ENCODE peak calls at places on chromosomes 11 and 22, in five cellular contexts. One of them, this sample, is unnamed.
A peak's percentile ranks its signal among the peaks of the same experiment; 100 is the strongest.

GRCh38 chr11:34151916-34152845 is 46.8 kb downstream of the NAT10 start:
- DNase-seq in HepG2: no peak
- DNase-seq in H1: no peak
- DNase-seq in GM12878: no peak
- DNase-seq in K562: no peak
- DNase-seq in this sample: no peak

GRCh38 chr11:64675417-64676252 is 47.4 kb downstream of the NRXN2 start:
- DNase-seq in HepG2: no peak
- DNase-seq in H1: no peak
- DNase-seq in GM12878: no peak
- DNase-seq in K562: no peak
- DNase-seq in this sample: peak; percentile 64

GRCh38 chr11:83355406-83355805 is 69.2 kb upstream of the CCDC90B start:
- DNase-seq in HepG2: no peak
- DNase-seq in H1: no peak
- DNase-seq in GM12878: no peak
- DNase-seq in K562: no peak
- DNase-seq in this sample: no peak

GRCh38 chr11:70471254-70471653 is 72.9 kb downstream of the CTTN start:
- DNase-seq in HepG2: no peak
- DNase-seq in H1: peak; percentile 69
- DNase-seq in GM12878: no peak
- DNase-seq in K562: peak; percentile 80
- DNase-seq in this sample: peak; percentile 51

GRCh38 chr22:21069375-21069774 is 23.6 kb downstream of the LRRC74B start:
- DNase-seq in HepG2: no peak
- DNase-seq in H1: no peak
- DNase-seq in GM12878: no peak
- DNase-seq in K562: no peak
- DNase-seq in this sample: no peak

GRCh38 chr11:74739546-74740270 is 8.5 kb upstream of the CHRDL2 start:
- DNase-seq in HepG2: peak; percentile 69
- DNase-seq in H1: no peak
- DNase-seq in GM12878: no peak
- DNase-seq in K562: peak; percentile 78
- DNase-seq in this sample: peak; percentile 87

GRCh38 chr22:39098026-39098425 is 982 bp downstream of the APOBEC3H start:
- DNase-seq in HepG2: no peak
- DNase-seq in H1: no peak
- DNase-seq in GM12878: peak; percentile 76
- DNase-seq in K562: no peak
- DNase-seq in this sample: no peak

GRCh38 chr11:209275-210121 is 2.0 kb downstream of the RIC8A start:
- DNase-seq in HepG2: no peak
- DNase-seq in H1: no peak
- DNase-seq in GM12878: no peak
- DNase-seq in K562: no peak
- DNase-seq in this sample: peak; percentile 28

GRCh38 chr11:44150395-44150794 is 54.9 kb downstream of the EXT2 start:
- DNase-seq in HepG2: no peak
- DNase-seq in H1: no peak
- DNase-seq in GM12878: no peak
- DNase-seq in K562: no peak
- DNase-seq in this sample: no peak

GRCh38 chr11:47980093-47980906 is at the start of gene PTPRJ:
- DNase-seq in HepG2: no peak
- DNase-seq in H1: peak; percentile 74
- DNase-seq in GM12878: no peak
- DNase-seq in K562: peak; percentile 75
- DNase-seq in this sample: peak; percentile 73

GRCh38 chr11:133072858-133073582 is 459.3 kb downstream of the OPCML start:
- DNase-seq in HepG2: no peak
- DNase-seq in H1: no peak
- DNase-seq in GM12878: no peak
- DNase-seq in K562: no peak
- DNase-seq in this sample: no peak
- TF ChIP-seq HDAC2 in HepG2: no peak
- TF ChIP-seq HDAC2 in H1: no peak
- TF ChIP-seq HDAC2 in GM12878: no peak
- TF ChIP-seq HDAC2 in K562: no peak
- TF ChIP-seq HDAC2 in this sample: no peak

GRCh38 chr11:17745032-17745772 is 10.6 kb downstream of the KCNC1 start:
- DNase-seq in HepG2: no peak
- DNase-seq in H1: no peak
- DNase-seq in GM12878: no peak
- DNase-seq in K562: no peak
- DNase-seq in this sample: no peak
- TF ChIP-seq HDAC2 in HepG2: no peak
- TF ChIP-seq HDAC2 in H1: no peak
- TF ChIP-seq HDAC2 in GM12878: no peak
- TF ChIP-seq HDAC2 in K562: no peak
- TF ChIP-seq HDAC2 in this sample: no peak

GRCh38 chr22:43826142-43827093 is 14.3 kb upstream of the EFCAB6 start:
- DNase-seq in HepG2: no peak
- DNase-seq in H1: peak; percentile 43
- DNase-seq in GM12878: no peak
- DNase-seq in K562: no peak
- DNase-seq in this sample: peak; percentile 46
- TF ChIP-seq HDAC2 in HepG2: no peak
- TF ChIP-seq HDAC2 in H1: no peak
- TF ChIP-seq HDAC2 in GM12878: no peak
- TF ChIP-seq HDAC2 in K562: no peak
- TF ChIP-seq HDAC2 in this sample: no peak

DNA sequence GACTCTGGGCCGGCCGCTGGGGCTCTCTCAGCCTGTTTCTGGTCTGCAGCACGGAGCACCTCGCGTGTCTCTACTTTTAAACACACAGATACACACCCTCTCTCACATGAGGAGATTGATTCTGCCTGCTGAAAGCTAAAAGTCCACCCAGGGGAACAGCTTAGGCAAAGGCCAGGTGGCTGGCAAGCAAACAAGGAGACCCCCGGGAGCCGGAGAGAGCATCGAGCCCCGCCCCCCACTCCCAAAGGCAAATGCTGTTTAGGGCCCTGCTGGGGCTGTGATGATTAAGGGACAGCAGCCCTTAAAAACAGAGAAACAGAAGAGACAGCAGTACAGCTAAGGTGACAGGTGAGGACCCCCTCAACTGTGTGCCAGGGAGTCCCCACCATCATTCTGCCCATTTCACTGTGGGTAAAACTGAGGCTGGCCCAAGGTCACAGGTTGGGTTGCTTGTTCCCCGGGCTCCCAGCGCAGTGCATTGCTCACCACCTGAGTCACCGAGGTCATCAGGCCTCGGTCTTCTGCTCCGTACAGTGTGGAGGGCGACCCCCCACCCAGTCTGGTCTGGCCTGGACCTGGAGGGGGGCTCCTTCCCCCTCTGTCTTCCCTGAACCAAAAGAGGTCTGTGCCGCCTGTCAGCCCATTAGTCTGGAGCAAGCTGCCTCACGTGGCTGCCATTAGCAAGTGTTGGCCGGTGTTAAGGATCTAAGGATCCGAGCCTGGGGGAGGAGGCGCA is 6.9 kb downstream of the CABP7 start:
- DNase-seq in HepG2: no peak
- DNase-seq in H1: no peak
- DNase-seq in GM12878: no peak
- DNase-seq in K562: no peak
- DNase-seq in this sample: no peak
- TF ChIP-seq HDAC2 in HepG2: no peak
- TF ChIP-seq HDAC2 in H1: peak; percentile 83
- TF ChIP-seq HDAC2 in GM12878: no peak
- TF ChIP-seq HDAC2 in K562: no peak
- TF ChIP-seq HDAC2 in this sample: no peak

DNA sequence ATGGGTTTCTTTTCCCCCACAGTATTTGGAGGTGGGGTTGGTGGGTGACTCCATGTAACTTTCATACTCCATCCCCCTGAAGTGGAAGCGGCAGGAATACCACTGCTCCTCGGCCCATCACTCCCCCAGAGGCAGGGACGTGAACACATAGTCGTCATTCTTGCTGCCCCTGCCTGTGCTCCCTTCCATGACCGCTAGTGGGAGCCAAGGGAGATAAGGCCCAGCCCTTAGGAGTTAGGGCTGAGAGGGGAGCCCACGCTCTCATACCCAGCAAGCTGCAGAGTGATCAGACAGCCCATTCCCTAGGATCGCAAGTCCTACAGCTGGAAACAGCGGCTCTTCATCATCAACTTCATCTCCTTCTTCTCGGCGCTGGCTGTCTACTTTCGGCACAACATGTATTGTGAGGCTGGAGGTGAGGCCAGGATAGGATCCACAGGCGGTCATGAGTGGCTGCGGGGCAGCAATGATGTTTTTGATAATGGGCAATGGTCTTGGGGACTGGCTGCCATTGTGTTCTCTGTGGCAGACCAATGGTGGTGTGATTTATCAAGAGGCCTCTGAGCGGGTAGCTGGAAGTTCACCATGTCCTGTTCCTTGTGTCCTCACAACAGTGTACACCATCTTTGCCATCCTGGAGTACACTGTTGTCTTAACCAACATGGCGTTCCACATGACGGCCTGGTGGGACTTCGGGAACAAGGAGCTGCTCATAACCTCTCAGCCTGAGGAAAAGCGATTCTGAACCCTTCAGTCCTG is 15.9 kb downstream of the RHOG start:
- DNase-seq in HepG2: peak; percentile 69
- DNase-seq in H1: peak; percentile 96
- DNase-seq in GM12878: no peak
- DNase-seq in K562: peak; percentile 96
- DNase-seq in this sample: peak; percentile 81
- TF ChIP-seq HDAC2 in HepG2: no peak
- TF ChIP-seq HDAC2 in H1: no peak
- TF ChIP-seq HDAC2 in GM12878: no peak
- TF ChIP-seq HDAC2 in K562: peak; percentile 37
- TF ChIP-seq HDAC2 in this sample: no peak

GRCh38 chr11:93122535-93122934 is 75.3 kb downstream of the SLC36A4 start:
- DNase-seq in HepG2: no peak
- DNase-seq in H1: no peak
- DNase-seq in GM12878: no peak
- DNase-seq in K562: no peak
- DNase-seq in this sample: no peak

GRCh38 chr11:93128574-93128973 is 69.2 kb downstream of the SLC36A4 start:
- DNase-seq in HepG2: no peak
- DNase-seq in H1: no peak
- DNase-seq in GM12878: no peak
- DNase-seq in K562: no peak
- DNase-seq in this sample: no peak

GRCh38 chr11:93117578-93117964 is 80.2 kb downstream of the SLC36A4 start:
- DNase-seq in HepG2: no peak
- DNase-seq in H1: no peak
- DNase-seq in GM12878: no peak
- DNase-seq in K562: no peak
- DNase-seq in this sample: no peak

GRCh38 chr11:93123351-93123898 is 74.4 kb downstream of the SLC36A4 start:
- DNase-seq in HepG2: no peak
- DNase-seq in H1: no peak
- DNase-seq in GM12878: no peak
- DNase-seq in K562: peak; percentile 30
- DNase-seq in this sample: no peak
- TF ChIP-seq HDAC2 in HepG2: no peak
- TF ChIP-seq HDAC2 in H1: no peak
- TF ChIP-seq HDAC2 in GM12878: no peak
- TF ChIP-seq HDAC2 in K562: no peak
- TF ChIP-seq HDAC2 in this sample: no peak

GRCh38 chr11:11963842-11964773 is 44.3 kb downstream of the DKK3 start:
- DNase-seq in HepG2: no peak
- DNase-seq in H1: peak; percentile 35
- DNase-seq in GM12878: no peak
- DNase-seq in K562: no peak
- DNase-seq in this sample: no peak
- TF ChIP-seq HDAC2 in HepG2: no peak
- TF ChIP-seq HDAC2 in H1: no peak
- TF ChIP-seq HDAC2 in GM12878: no peak
- TF ChIP-seq HDAC2 in K562: no peak
- TF ChIP-seq HDAC2 in this sample: no peak

GRCh38 chr11:69465236-69466000 is 16.0 kb upstream of the LINC01488 start:
- DNase-seq in HepG2: no peak
- DNase-seq in H1: no peak
- DNase-seq in GM12878: no peak
- DNase-seq in K562: no peak
- DNase-seq in this sample: no peak
- TF ChIP-seq HDAC2 in HepG2: no peak
- TF ChIP-seq HDAC2 in H1: no peak
- TF ChIP-seq HDAC2 in GM12878: no peak
- TF ChIP-seq HDAC2 in K562: no peak
- TF ChIP-seq HDAC2 in this sample: no peak

GRCh38 chr11:36239636-36240035 is 49.6 kb downstream of the COMMD9 start:
- DNase-seq in HepG2: no peak
- DNase-seq in H1: no peak
- DNase-seq in GM12878: no peak
- DNase-seq in K562: no peak
- DNase-seq in this sample: no peak
- TF ChIP-seq HDAC2 in HepG2: no peak
- TF ChIP-seq HDAC2 in H1: no peak
- TF ChIP-seq HDAC2 in GM12878: no peak
- TF ChIP-seq HDAC2 in K562: no peak
- TF ChIP-seq HDAC2 in this sample: no peak

GRCh38 chr22:19325296-19325950 is 33.9 kb upstream of the CLTCL1 start:
- DNase-seq in HepG2: no peak
- DNase-seq in H1: no peak
- DNase-seq in GM12878: no peak
- DNase-seq in K562: no peak
- DNase-seq in this sample: no peak
- TF ChIP-seq HDAC2 in HepG2: no peak
- TF ChIP-seq HDAC2 in H1: no peak
- TF ChIP-seq HDAC2 in GM12878: no peak
- TF ChIP-seq HDAC2 in K562: no peak
- TF ChIP-seq HDAC2 in this sample: no peak

This sample was measured in A549.